ENCODE peak calls at places on chromosomes 3 and 15, in nine cellular contexts. One of them, this sample, is unnamed.
A peak's percentile ranks its signal among the peaks of the same experiment; 100 is the strongest.

GRCh38 chr3:101902041-101902440 is 52.7 kb downstream of the NFKBIZ start:
- DNase-seq in psoas muscle: no peak
- DNase-seq in IMR-90: peak; percentile 99
- DNase-seq in AG04450: peak; percentile 87
- DNase-seq in heart right ventricle: no peak
- DNase-seq in endodermal cell: no peak
- DNase-seq in lower lobe of right lung: no peak
- DNase-seq in tibial artery: no peak
- DNase-seq in CD8-positive, alpha-beta memory T cell: no peak
- DNase-seq in this sample: no peak

GRCh38 chr3:8967553-8967952 is 4.3 kb upstream of the RAD18 start:
- DNase-seq in heart right ventricle: no peak
- DNase-seq in CD8-positive, alpha-beta memory T cell: no peak
- DNase-seq in tibial artery: no peak
- DNase-seq in endodermal cell: no peak
- DNase-seq in psoas muscle: no peak
- DNase-seq in AG04450: no peak
- DNase-seq in lower lobe of right lung: no peak
- DNase-seq in IMR-90: no peak
- DNase-seq in this sample: no peak

GRCh38 chr3:173733029-173733652 is 335.6 kb downstream of the NLGN1 start:
- DNase-seq in heart right ventricle: no peak
- DNase-seq in tibial artery: no peak
- DNase-seq in CD8-positive, alpha-beta memory T cell: no peak
- DNase-seq in IMR-90: peak; percentile 64
- DNase-seq in psoas muscle: no peak
- DNase-seq in lower lobe of right lung: no peak
- DNase-seq in endodermal cell: no peak
- DNase-seq in AG04450: peak; percentile 4
- DNase-seq in this sample: no peak

GRCh38 chr3:81242871-81243270 is 518.6 kb downstream of the GBE1 start:
- DNase-seq in IMR-90: peak; percentile 3
- DNase-seq in lower lobe of right lung: no peak
- DNase-seq in tibial artery: no peak
- DNase-seq in heart right ventricle: no peak
- DNase-seq in AG04450: no peak
- DNase-seq in psoas muscle: no peak
- DNase-seq in endodermal cell: no peak
- DNase-seq in CD8-positive, alpha-beta memory T cell: no peak
- DNase-seq in this sample: no peak

GRCh38 chr15:50686468-50687301 is at the start of gene TRPM7:
- DNase-seq in IMR-90: peak; percentile 81
- DNase-seq in tibial artery: peak; percentile 85
- DNase-seq in endodermal cell: peak; percentile 92
- DNase-seq in lower lobe of right lung: peak; percentile 94
- DNase-seq in CD8-positive, alpha-beta memory T cell: peak; percentile 83
- DNase-seq in psoas muscle: peak; percentile 95
- DNase-seq in AG04450: no peak
- DNase-seq in heart right ventricle: peak; percentile 89
- DNase-seq in this sample: peak; percentile 62

GRCh38 chr3:16227566-16227965 is 37.2 kb downstream of the DPH3 start:
- DNase-seq in endodermal cell: no peak
- DNase-seq in heart right ventricle: no peak
- DNase-seq in AG04450: no peak
- DNase-seq in tibial artery: no peak
- DNase-seq in CD8-positive, alpha-beta memory T cell: no peak
- DNase-seq in lower lobe of right lung: no peak
- DNase-seq in psoas muscle: no peak
- DNase-seq in IMR-90: no peak
- DNase-seq in this sample: no peak

GRCh38 chr3:120093923-120094775 is at the start of gene GSK3B:
- DNase-seq in CD8-positive, alpha-beta memory T cell: peak; percentile 97
- DNase-seq in heart right ventricle: no peak
- DNase-seq in IMR-90: no peak
- DNase-seq in endodermal cell: peak; percentile 88
- DNase-seq in tibial artery: peak; percentile 65
- DNase-seq in AG04450: no peak
- DNase-seq in psoas muscle: no peak
- DNase-seq in lower lobe of right lung: peak; percentile 99
- DNase-seq in this sample: peak; percentile 99

GRCh38 chr15:78850926-78851600 is 21.6 kb upstream of the MORF4L1 start:
- DNase-seq in endodermal cell: peak; percentile 58
- DNase-seq in psoas muscle: no peak
- DNase-seq in tibial artery: no peak
- DNase-seq in IMR-90: no peak
- DNase-seq in CD8-positive, alpha-beta memory T cell: no peak
- DNase-seq in lower lobe of right lung: no peak
- DNase-seq in AG04450: no peak
- DNase-seq in heart right ventricle: no peak
- DNase-seq in this sample: no peak

GRCh38 chr15:89104172-89104564 is 15.9 kb downstream of the ABHD2 start:
- DNase-seq in endodermal cell: no peak
- DNase-seq in heart right ventricle: no peak
- DNase-seq in tibial artery: peak; percentile 81
- DNase-seq in IMR-90: peak; percentile 29
- DNase-seq in AG04450: no peak
- DNase-seq in CD8-positive, alpha-beta memory T cell: no peak
- DNase-seq in lower lobe of right lung: no peak
- DNase-seq in psoas muscle: peak; percentile 82
- DNase-seq in this sample: no peak

GRCh38 chr15:35630570-35630969 is 84.6 kb upstream of the DPH6 start:
- DNase-seq in CD8-positive, alpha-beta memory T cell: no peak
- DNase-seq in endodermal cell: no peak
- DNase-seq in AG04450: no peak
- DNase-seq in IMR-90: no peak
- DNase-seq in psoas muscle: peak; percentile 42
- DNase-seq in lower lobe of right lung: no peak
- DNase-seq in heart right ventricle: peak; percentile 16
- DNase-seq in tibial artery: peak; percentile 27
- DNase-seq in this sample: no peak

GRCh38 chr15:38521316-38521715 is 43.3 kb downstream of the RASGRP1 start:
- DNase-seq in AG04450: no peak
- DNase-seq in endodermal cell: no peak
- DNase-seq in tibial artery: no peak
- DNase-seq in CD8-positive, alpha-beta memory T cell: no peak
- DNase-seq in lower lobe of right lung: no peak
- DNase-seq in IMR-90: no peak
- DNase-seq in psoas muscle: no peak
- DNase-seq in heart right ventricle: no peak
- DNase-seq in this sample: no peak

GRCh38 chr3:138188013-138188352 is 882 bp downstream of the ARMC8 start:
- DNase-seq in endodermal cell: no peak
- DNase-seq in psoas muscle: no peak
- DNase-seq in AG04450: no peak
- DNase-seq in lower lobe of right lung: no peak
- DNase-seq in CD8-positive, alpha-beta memory T cell: no peak
- DNase-seq in IMR-90: peak; percentile 54
- DNase-seq in heart right ventricle: no peak
- DNase-seq in tibial artery: peak; percentile 40
- DNase-seq in this sample: no peak

GRCh38 chr3:65436580-65436979 is 602.1 kb downstream of the MAGI1 start:
- DNase-seq in AG04450: no peak
- DNase-seq in CD8-positive, alpha-beta memory T cell: no peak
- DNase-seq in lower lobe of right lung: no peak
- DNase-seq in endodermal cell: peak; percentile 69
- DNase-seq in tibial artery: no peak
- DNase-seq in psoas muscle: no peak
- DNase-seq in heart right ventricle: no peak
- DNase-seq in IMR-90: no peak
- DNase-seq in this sample: no peak

GRCh38 chr3:160781429-160781828 is 25.4 kb downstream of the PPM1L start:
- DNase-seq in tibial artery: no peak
- DNase-seq in IMR-90: no peak
- DNase-seq in CD8-positive, alpha-beta memory T cell: no peak
- DNase-seq in endodermal cell: no peak
- DNase-seq in psoas muscle: no peak
- DNase-seq in heart right ventricle: no peak
- DNase-seq in lower lobe of right lung: no peak
- DNase-seq in AG04450: no peak
- DNase-seq in this sample: no peak

GRCh38 chr3:159825216-159825854 is 163.3 kb upstream of the IL12A start:
- DNase-seq in CD8-positive, alpha-beta memory T cell: no peak
- DNase-seq in AG04450: no peak
- DNase-seq in endodermal cell: peak; percentile 51
- DNase-seq in lower lobe of right lung: no peak
- DNase-seq in tibial artery: no peak
- DNase-seq in IMR-90: no peak
- DNase-seq in psoas muscle: no peak
- DNase-seq in heart right ventricle: no peak
- DNase-seq in this sample: no peak

DNA sequence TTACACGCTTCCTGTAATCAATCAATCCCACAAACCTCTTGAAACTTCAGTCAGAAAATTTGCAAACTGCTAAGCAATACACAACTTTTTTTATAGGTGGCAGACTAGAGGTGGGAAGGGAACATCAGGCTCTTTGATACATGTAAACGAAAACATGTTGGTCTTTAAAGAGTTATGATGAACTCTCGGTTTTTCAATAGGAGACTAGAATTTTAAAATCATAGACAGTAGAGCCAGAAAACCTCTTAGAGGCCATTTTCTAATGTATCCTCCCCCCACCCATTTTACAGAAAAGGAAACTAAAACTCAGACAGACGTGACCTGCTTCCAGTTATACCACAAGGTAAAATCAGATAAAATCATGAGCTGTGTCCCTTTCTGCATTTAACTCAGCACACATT is 179.1 kb upstream of the LPP start:
- DNase-seq in IMR-90: no peak
- DNase-seq in heart right ventricle: no peak
- DNase-seq in endodermal cell: no peak
- DNase-seq in AG04450: no peak
- DNase-seq in CD8-positive, alpha-beta memory T cell: no peak
- DNase-seq in lower lobe of right lung: no peak
- DNase-seq in tibial artery: no peak
- DNase-seq in psoas muscle: no peak
- DNase-seq in this sample: no peak
- H3K27ac ChIP-seq in IMR-90: no peak overlapping the region
- H3K27ac ChIP-seq in heart right ventricle: no peak overlapping the region
- H3K27ac ChIP-seq in endodermal cell: no peak overlapping the region
- H3K27ac ChIP-seq in AG04450: no peak overlapping the region
- H3K27ac ChIP-seq in CD8-positive, alpha-beta memory T cell: no peak overlapping the region
- H3K27ac ChIP-seq in lower lobe of right lung: no peak overlapping the region
- H3K27ac ChIP-seq in tibial artery: no peak overlapping the region
- H3K27ac ChIP-seq in psoas muscle: peak overlapping the region; percentile 28
- H3K27ac ChIP-seq in this sample: no peak overlapping the region

GRCh38 chr3:28218071-28218916 is 23.1 kb upstream of the CMC1 start:
- DNase-seq in CD8-positive, alpha-beta memory T cell: no peak
- DNase-seq in psoas muscle: no peak
- DNase-seq in tibial artery: no peak
- DNase-seq in lower lobe of right lung: no peak
- DNase-seq in IMR-90: no peak
- DNase-seq in AG04450: no peak
- DNase-seq in endodermal cell: no peak
- DNase-seq in heart right ventricle: no peak
- DNase-seq in this sample: no peak
- H3K9me3 ChIP-seq in CD8-positive, alpha-beta memory T cell: peaks cover 12% of the 10 kb centered on the region
- H3K9me3 ChIP-seq in psoas muscle: peaks cover 12% of the 10 kb centered on the region
- H3K9me3 ChIP-seq in tibial artery: no peaks in the 10 kb centered on the region
- H3K9me3 ChIP-seq in lower lobe of right lung: peaks cover 11% of the 10 kb centered on the region
- H3K9me3 ChIP-seq in IMR-90: no peaks in the 10 kb centered on the region
- H3K9me3 ChIP-seq in AG04450: no peaks in the 10 kb centered on the region
- H3K9me3 ChIP-seq in endodermal cell: peaks cover 11% of the 10 kb centered on the region
- H3K9me3 ChIP-seq in heart right ventricle: no peaks in the 10 kb centered on the region
- H3K9me3 ChIP-seq in this sample: peaks cover 3% of the 10 kb centered on the region

GRCh38 chr15:31371520-31372240 is 45.0 kb downstream of the KLF13 start:
- DNase-seq in tibial artery: no peak
- DNase-seq in IMR-90: no peak
- DNase-seq in heart right ventricle: peak; percentile 4
- DNase-seq in AG04450: no peak
- DNase-seq in endodermal cell: no peak
- DNase-seq in lower lobe of right lung: no peak
- DNase-seq in psoas muscle: peak; percentile 56
- DNase-seq in CD8-positive, alpha-beta memory T cell: no peak
- DNase-seq in this sample: no peak

GRCh38 chr15:31373970-31374369 is 47.3 kb downstream of the KLF13 start:
- DNase-seq in psoas muscle: peak; percentile 39
- DNase-seq in IMR-90: no peak
- DNase-seq in CD8-positive, alpha-beta memory T cell: no peak
- DNase-seq in lower lobe of right lung: no peak
- DNase-seq in tibial artery: no peak
- DNase-seq in heart right ventricle: peak; percentile 3
- DNase-seq in endodermal cell: no peak
- DNase-seq in AG04450: no peak
- DNase-seq in this sample: no peak

GRCh38 chr15:31374489-31374888 is 47.9 kb downstream of the KLF13 start:
- DNase-seq in tibial artery: no peak
- DNase-seq in CD8-positive, alpha-beta memory T cell: no peak
- DNase-seq in lower lobe of right lung: no peak
- DNase-seq in psoas muscle: peak; percentile 42
- DNase-seq in heart right ventricle: no peak
- DNase-seq in AG04450: no peak
- DNase-seq in IMR-90: no peak
- DNase-seq in endodermal cell: no peak
- DNase-seq in this sample: no peak

GRCh38 chr15:31372635-31373091 is 46.0 kb downstream of the KLF13 start:
- DNase-seq in AG04450: peak; percentile 34
- DNase-seq in psoas muscle: peak; percentile 92
- DNase-seq in heart right ventricle: peak; percentile 79
- DNase-seq in IMR-90: peak; percentile 74
- DNase-seq in endodermal cell: peak; percentile 80
- DNase-seq in tibial artery: peak; percentile 54
- DNase-seq in CD8-positive, alpha-beta memory T cell: no peak
- DNase-seq in lower lobe of right lung: no peak
- DNase-seq in this sample: no peak

DNA sequence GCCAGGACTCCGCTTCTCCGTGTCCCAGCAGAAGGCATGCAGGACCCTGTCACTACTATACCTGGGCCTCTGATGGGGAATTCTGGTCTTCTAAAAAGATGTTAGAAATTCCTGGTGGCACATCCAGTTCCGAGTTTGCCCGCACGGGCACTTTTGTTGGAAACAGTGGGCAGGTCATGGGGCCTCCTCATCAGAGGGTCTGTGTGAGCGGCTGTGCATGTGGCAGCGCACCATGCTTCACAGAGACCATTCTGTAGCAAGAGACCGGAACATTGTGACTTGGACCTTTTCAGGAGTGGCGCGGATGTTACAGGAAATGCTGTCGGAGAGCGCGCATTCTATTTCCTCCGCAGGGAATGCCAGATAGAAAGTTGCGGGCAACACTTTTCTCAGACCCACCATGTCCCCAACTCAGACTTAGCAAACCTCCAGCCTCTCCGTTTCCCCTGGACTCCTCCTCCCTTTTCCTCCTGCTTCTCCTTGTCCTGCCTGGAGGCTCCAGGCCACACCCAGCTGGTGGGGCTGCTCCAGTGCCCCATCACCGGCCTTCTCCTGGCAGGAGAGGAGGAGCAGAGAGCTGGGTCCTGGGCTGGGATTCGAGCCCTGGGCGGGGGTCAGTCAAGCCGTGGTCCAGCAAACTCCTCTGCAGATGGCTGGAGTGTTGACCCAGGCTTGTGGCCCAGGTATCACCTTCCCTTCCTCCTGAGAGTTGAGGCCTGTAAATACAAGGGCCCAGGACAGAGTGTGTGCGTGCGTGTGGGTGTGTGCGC is 46.6 kb downstream of the KLF13 start:
- DNase-seq in tibial artery: no peak
- DNase-seq in psoas muscle: peak; percentile 32
- DNase-seq in IMR-90: no peak
- DNase-seq in lower lobe of right lung: no peak
- DNase-seq in CD8-positive, alpha-beta memory T cell: no peak
- DNase-seq in endodermal cell: no peak
- DNase-seq in AG04450: no peak
- DNase-seq in heart right ventricle: peak; percentile 4
- DNase-seq in this sample: no peak
- H3K27ac ChIP-seq in tibial artery: peak overlapping the region; percentile 11
- H3K27ac ChIP-seq in psoas muscle: peak overlapping the region; percentile 23
- H3K27ac ChIP-seq in IMR-90: no peak overlapping the region
- H3K27ac ChIP-seq in lower lobe of right lung: peak overlapping the region; percentile 69
- H3K27ac ChIP-seq in CD8-positive, alpha-beta memory T cell: no peak overlapping the region
- H3K27ac ChIP-seq in endodermal cell: no peak overlapping the region
- H3K27ac ChIP-seq in AG04450: no peak overlapping the region
- H3K27ac ChIP-seq in heart right ventricle: no peak overlapping the region
- H3K27ac ChIP-seq in this sample: peak overlapping the region; percentile 26

GRCh38 chr3:72959336-72959735 is 37.3 kb upstream of the PPP4R2 start:
- DNase-seq in lower lobe of right lung: no peak
- DNase-seq in CD8-positive, alpha-beta memory T cell: no peak
- DNase-seq in IMR-90: no peak
- DNase-seq in heart right ventricle: no peak
- DNase-seq in AG04450: no peak
- DNase-seq in tibial artery: no peak
- DNase-seq in endodermal cell: no peak
- DNase-seq in psoas muscle: no peak
- DNase-seq in this sample: no peak
- H3K9me3 ChIP-seq in lower lobe of right lung: no peaks in the 10 kb centered on the region
- H3K9me3 ChIP-seq in CD8-positive, alpha-beta memory T cell: no peaks in the 10 kb centered on the region
- H3K9me3 ChIP-seq in IMR-90: no peaks in the 10 kb centered on the region
- H3K9me3 ChIP-seq in heart right ventricle: no peaks in the 10 kb centered on the region
- H3K9me3 ChIP-seq in AG04450: no peaks in the 10 kb centered on the region
- H3K9me3 ChIP-seq in tibial artery: no peaks in the 10 kb centered on the region
- H3K9me3 ChIP-seq in endodermal cell: no peaks in the 10 kb centered on the region
- H3K9me3 ChIP-seq in psoas muscle: no peaks in the 10 kb centered on the region
- H3K9me3 ChIP-seq in this sample: no peaks in the 10 kb centered on the region